ENCODE peak calls at places on chromosomes 13 and 19, in eight cellular contexts. O, T, K, I, D, C, G and X are unnamed samples.

GRCh38 chr19:38805180-38805579 is 7.6 kb downstream of the LGALS4 start:
- DNase-seq in D (peak; percentile 19), T (no peak), C (no peak), G (no peak), O (no peak), K (no peak), I (no peak), X (no peak)

GRCh38 chr19:2494447-2495129 is 18.7 kb downstream of the GADD45B start:
- DNase-seq in G (peak; percentile 62), T (peak; percentile 80), C (no peak), I (peak; percentile 76), K (peak; percentile 71), D (peak; percentile 87), O (no peak), X (no peak)

GRCh38 chr19:56015756-56016155 is 29.2 kb downstream of the NLRP5 start:
- DNase-seq in O (no peak), T (no peak), G (no peak), I (no peak), K (no peak), C (no peak), D (peak; percentile 13), X (no peak)

GRCh38 chr19:19490247-19490968 is 24.9 kb downstream of the TSSK6 start:
- DNase-seq in D (peak; percentile 91), O (peak; percentile 79), T (peak; percentile 92), K (peak; percentile 67), G (peak; percentile 66), C (no peak), I (peak; percentile 88), X (peak; percentile 55)

GRCh38 chr19:1408300-1409203 is 1.2 kb downstream of the DAZAP1 start:
- DNase-seq in O (peak; percentile 70), C (no peak), T (peak; percentile 70), G (peak; percentile 50), I (peak; percentile 50), D (peak; percentile 60), K (peak; percentile 50), X (no peak)

GRCh38 chr13:27820524-27821482 is 28.5 kb downstream of the GSX1 start:
- DNase-seq in D (no peak), O (no peak), G (no peak), T (no peak), C (no peak), K (no peak), I (no peak), X (no peak)

GRCh38 chr13:102846261-102847015 is 606 bp downstream of the ERCC5 start:
- DNase-seq in C (peak; percentile 40), I (peak; percentile 57), T (peak; percentile 76), K (peak; percentile 31), O (no peak), D (peak; percentile 52), G (peak; percentile 24), X (no peak)

GRCh38 chr19:16442386-16443276 is 29.1 kb downstream of the EPS15L1 start:
- DNase-seq in D (peak; percentile 44), T (peak; percentile 65), C (peak; percentile 35), I (peak; percentile 81), G (no peak), O (no peak), K (no peak), X (no peak)

GRCh38 chr19:12156254-12157058 is at the start of gene ZNF625:
- DNase-seq in I (peak; percentile 92), G (no peak), K (no peak), C (peak; percentile 94), O (no peak), T (peak; percentile 88), D (peak; percentile 80), X (peak; percentile 46)

GRCh38 chr13:89136678-89137077 is 1465.5 kb downstream of the SLITRK5 start:
- DNase-seq in C (no peak), I (no peak), K (no peak), O (no peak), T (no peak), G (no peak), D (no peak), X (no peak)

GRCh38 chr19:49447485-49448431 is 3.9 kb downstream of the PIH1D1 start:
- DNase-seq in I (peak; percentile 50), C (no peak), K (no peak), T (no peak), O (no peak), D (no peak), G (no peak), X (no peak)

GRCh38 chr13:113906566-113906965 is 42.7 kb upstream of the GAS6 start:
- DNase-seq in G (no peak), T (no peak), O (no peak), I (peak; percentile 16), C (peak; percentile 81), K (no peak), D (no peak), X (no peak)

GRCh38 chr13:84279166-84279565 is 396.9 kb upstream of the SLITRK1 start:
- DNase-seq in C (no peak), K (no peak), T (no peak), D (no peak), I (no peak), G (no peak), O (no peak), X (no peak)

GRCh38 chr13:101512650-101513049 is 60.2 kb downstream of the ITGBL1 start:
- DNase-seq in D (peak; percentile 61), O (no peak), K (no peak), G (no peak), T (no peak), I (no peak), C (no peak), X (no peak)

GRCh38 chr19:3125900-3126524 is 9.8 kb upstream of the GNA15 start:
- DNase-seq in O (peak; percentile 28), I (peak; percentile 88), G (peak; percentile 53), D (peak; percentile 70), T (peak; percentile 85), C (no peak), K (peak; percentile 56), X (no peak)

GRCh38 chr13:50123002-50123401 is 107.8 kb downstream of the KCNRG start:
- DNase-seq in T (no peak), G (no peak), I (no peak), O (no peak), K (no peak), D (no peak), C (no peak), X (no peak)